ENCODE peak calls at places on chromosomes 1 and 21, in five cellular contexts. Y, D, E, H and T are unnamed samples.
A peak's percentile ranks its signal among the peaks of the same experiment; 100 is the strongest.

GRCh38 chr1:154876842-154877369 is 6.8 kb upstream of the KCNN3 start:
- DNase-seq in D (no peak), E (no peak), H (no peak), Y (no peak), T (no peak)

GRCh38 chr1:237695878-237696277 is 194.8 kb downstream of the ZP4 start:
- DNase-seq in H (no peak), D (no peak), Y (no peak), E (no peak), T (no peak)

GRCh38 chr1:97304366-97304765 is 582.8 kb downstream of the PTBP2 start:
- DNase-seq in E (no peak), D (no peak), Y (no peak), H (no peak), T (no peak)

GRCh38 chr1:215156232-215156631 is 73.7 kb downstream of the KCNK2 start:
- DNase-seq in D (no peak), Y (no peak), E (no peak), H (peak; percentile 50), T (no peak)

GRCh38 chr21:38095220-38095619 is 161.6 kb upstream of the KCNJ15 start:
- DNase-seq in E (no peak), Y (no peak), D (no peak), H (no peak), T (no peak)

GRCh38 chr1:1928231-1929101 is 9.4 kb upstream of the TMEM52 start:
- DNase-seq in D (no peak), H (no peak), Y (no peak), E (no peak), T (no peak)

GRCh38 chr1:84996846-84997666 is at the start of gene MCOLN2:
- DNase-seq in E (peak; percentile 45), Y (no peak), H (peak; percentile 1), D (peak; percentile 66), T (peak; percentile 24)

GRCh38 chr1:177106614-177107365 is 57.7 kb downstream of the ASTN1 start:
- DNase-seq in E (no peak), D (no peak), H (no peak), Y (no peak), T (no peak)

GRCh38 chr1:175823401-175823800 is 80.0 kb upstream of the TNR start:
- DNase-seq in H (no peak), Y (no peak), D (no peak), E (no peak), T (no peak)

GRCh38 chr21:33901421-33902288 is 13.9 kb downstream of the ATP5PO start:
- DNase-seq in Y (no peak), H (peak; percentile 67), E (no peak), D (peak; percentile 7), T (peak; percentile 62)

GRCh38 chr1:85264150-85264549 is 4.7 kb upstream of the C1orf52 start:
- DNase-seq in Y (no peak), H (peak; percentile 50), D (no peak), E (no peak), T (no peak)

GRCh38 chr1:25694591-25695007 is 78.0 kb downstream of the MAN1C1 start:
- DNase-seq in H (peak; percentile 65), D (no peak), Y (no peak), E (no peak), T (no peak)

GRCh38 chr1:163844393-163844948 is 522.7 kb downstream of the NUF2 start:
- DNase-seq in E (no peak), Y (peak; percentile 59), H (peak; percentile 23), D (no peak), T (no peak)

GRCh38 chr1:159990005-159990404 is 36.0 kb upstream of the SLAMF9 start:
- DNase-seq in E (no peak), D (no peak), Y (no peak), H (no peak), T (no peak)

GRCh38 chr21:19767546-19767945 is 1230.7 kb upstream of the NCAM2 start:
- DNase-seq in D (no peak), Y (no peak), E (no peak), H (no peak), T (no peak)

GRCh38 chr1:84698151-84698651 is 7.9 kb upstream of the SSX2IP start:
- DNase-seq in H (peak; percentile 94), Y (peak; percentile 74), E (peak; percentile 36), D (no peak), T (no peak)

GRCh38 chr1:168320805-168321577 is 40.3 kb downstream of the TBX19 start:
- DNase-seq in E (peak; percentile 88), Y (peak; percentile 47), D (peak; percentile 51), H (peak; percentile 91), T (peak; percentile 67)